ENCODE peak calls at places on chromosomes 3 and 15, in eight cellular contexts. One of them, this sample, is unnamed. For H3K79me2 and H3K4me1, the result is how much of the 10 kb centered on the place peaks cover.

GRCh38 chr3:149813367-149814281 is 609 bp downstream of the RNF13 start:
- DNase-seq in GM23338: peak
- DNase-seq in mammary epithelial cell: peak
- DNase-seq in PC-3: peak
- DNase-seq in GM12878: no peak
- DNase-seq in H9: peak
- DNase-seq in astrocyte: peak
- DNase-seq in PC-9: peak
- DNase-seq in this sample: peak

GRCh38 chr3:149494759-149495580 is 20.5 kb downstream of the TM4SF4 start:
- DNase-seq in astrocyte: peak
- DNase-seq in mammary epithelial cell: peak
- DNase-seq in H9: no peak
- DNase-seq in PC-3: peak
- DNase-seq in GM23338: no peak
- DNase-seq in GM12878: no peak
- DNase-seq in PC-9: no peak
- DNase-seq in this sample: no peak

GRCh38 chr3:143827425-143827824 is 20.8 kb downstream of the SLC9A9 start:
- DNase-seq in GM12878: no peak
- DNase-seq in PC-3: no peak
- DNase-seq in mammary epithelial cell: no peak
- DNase-seq in PC-9: no peak
- DNase-seq in astrocyte: no peak
- DNase-seq in GM23338: no peak
- DNase-seq in H9: no peak
- DNase-seq in this sample: no peak

GRCh38 chr3:195080571-195081141 is 190.3 kb downstream of the XXYLT1 start:
- DNase-seq in H9: no peak
- DNase-seq in PC-9: no peak
- DNase-seq in mammary epithelial cell: no peak
- DNase-seq in GM23338: peak
- DNase-seq in astrocyte: peak
- DNase-seq in PC-3: no peak
- DNase-seq in GM12878: no peak
- DNase-seq in this sample: no peak

GRCh38 chr3:195260286-195260905 is 10.6 kb downstream of the XXYLT1 start:
- DNase-seq in mammary epithelial cell: no peak
- DNase-seq in PC-3: peak
- DNase-seq in H9: peak
- DNase-seq in astrocyte: no peak
- DNase-seq in GM12878: no peak
- DNase-seq in PC-9: peak
- DNase-seq in GM23338: peak
- DNase-seq in this sample: peak

GRCh38 chr15:25883860-25884259 is 20.7 kb upstream of the ATP10A start:
- DNase-seq in PC-9: no peak
- DNase-seq in GM23338: no peak
- DNase-seq in mammary epithelial cell: no peak
- DNase-seq in PC-3: peak
- DNase-seq in astrocyte: peak
- DNase-seq in GM12878: no peak
- DNase-seq in H9: no peak
- DNase-seq in this sample: no peak

GRCh38 chr15:62958528-62958927 is 84.0 kb upstream of the TPM1 start:
- DNase-seq in PC-3: peak
- DNase-seq in GM23338: no peak
- DNase-seq in mammary epithelial cell: no peak
- DNase-seq in GM12878: no peak
- DNase-seq in H9: no peak
- DNase-seq in astrocyte: no peak
- DNase-seq in PC-9: no peak
- DNase-seq in this sample: no peak

GRCh38 chr3:101531473-101532086 is 18.6 kb upstream of the SENP7 start:
- DNase-seq in H9: no peak
- DNase-seq in mammary epithelial cell: no peak
- DNase-seq in PC-3: no peak
- DNase-seq in PC-9: no peak
- DNase-seq in GM12878: no peak
- DNase-seq in astrocyte: no peak
- DNase-seq in GM23338: no peak
- DNase-seq in this sample: no peak

GRCh38 chr3:66014056-66014455 is 24.7 kb downstream of the MAGI1 start:
- DNase-seq in astrocyte: no peak
- DNase-seq in PC-3: no peak
- DNase-seq in mammary epithelial cell: no peak
- DNase-seq in GM12878: no peak
- DNase-seq in GM23338: no peak
- DNase-seq in H9: no peak
- DNase-seq in PC-9: no peak
- DNase-seq in this sample: no peak

GRCh38 chr3:66014641-66015040 is 24.1 kb downstream of the MAGI1 start:
- DNase-seq in PC-9: no peak
- DNase-seq in H9: no peak
- DNase-seq in GM23338: no peak
- DNase-seq in GM12878: no peak
- DNase-seq in mammary epithelial cell: no peak
- DNase-seq in PC-3: no peak
- DNase-seq in astrocyte: no peak
- DNase-seq in this sample: no peak

GRCh38 chr3:66018047-66019033 is 20.4 kb downstream of the MAGI1 start:
- DNase-seq in H9: no peak
- DNase-seq in astrocyte: no peak
- DNase-seq in PC-9: no peak
- DNase-seq in mammary epithelial cell: peak
- DNase-seq in GM12878: no peak
- DNase-seq in PC-3: no peak
- DNase-seq in GM23338: no peak
- DNase-seq in this sample: no peak

GRCh38 chr3:66019896-66020295 is 18.8 kb downstream of the MAGI1 start:
- DNase-seq in H9: no peak
- DNase-seq in GM23338: no peak
- DNase-seq in PC-3: no peak
- DNase-seq in mammary epithelial cell: no peak
- DNase-seq in astrocyte: no peak
- DNase-seq in PC-9: no peak
- DNase-seq in GM12878: no peak
- DNase-seq in this sample: peak

GRCh38 chr3:66017084-66017990 is 21.4 kb downstream of the MAGI1 start:
- DNase-seq in GM23338: no peak
- DNase-seq in mammary epithelial cell: no peak
- DNase-seq in astrocyte: no peak
- DNase-seq in GM12878: no peak
- DNase-seq in H9: no peak
- DNase-seq in PC-3: no peak
- DNase-seq in PC-9: no peak
- DNase-seq in this sample: no peak
- H3K79me2 ChIP-seq in GM23338: half or more
- H3K79me2 ChIP-seq in mammary epithelial cell: under half
- H3K79me2 ChIP-seq in astrocyte: half or more
- H3K79me2 ChIP-seq in GM12878: under half
- H3K79me2 ChIP-seq in H9: under half
- H3K79me2 ChIP-seq in PC-3: under half
- H3K79me2 ChIP-seq in PC-9: half or more
- H3K79me2 ChIP-seq in this sample: half or more

GRCh38 chr3:160951677-160952487 is 153.3 kb downstream of the B3GALNT1 start:
- DNase-seq in GM23338: no peak
- DNase-seq in PC-9: no peak
- DNase-seq in astrocyte: no peak
- DNase-seq in GM12878: no peak
- DNase-seq in H9: no peak
- DNase-seq in mammary epithelial cell: no peak
- DNase-seq in PC-3: no peak
- DNase-seq in this sample: no peak

GRCh38 chr3:160953681-160954080 is 151.5 kb downstream of the B3GALNT1 start:
- DNase-seq in PC-3: no peak
- DNase-seq in astrocyte: peak
- DNase-seq in mammary epithelial cell: no peak
- DNase-seq in PC-9: no peak
- DNase-seq in GM23338: no peak
- DNase-seq in H9: no peak
- DNase-seq in GM12878: no peak
- DNase-seq in this sample: no peak

GRCh38 chr3:160950954-160951353 is 154.2 kb downstream of the B3GALNT1 start:
- DNase-seq in astrocyte: no peak
- DNase-seq in mammary epithelial cell: no peak
- DNase-seq in PC-3: no peak
- DNase-seq in H9: no peak
- DNase-seq in PC-9: no peak
- DNase-seq in GM12878: no peak
- DNase-seq in GM23338: no peak
- DNase-seq in this sample: no peak

GRCh38 chr3:160956785-160957184 is 148.4 kb downstream of the B3GALNT1 start:
- DNase-seq in H9: no peak
- DNase-seq in GM23338: peak
- DNase-seq in GM12878: no peak
- DNase-seq in astrocyte: peak
- DNase-seq in mammary epithelial cell: peak
- DNase-seq in PC-9: no peak
- DNase-seq in PC-3: peak
- DNase-seq in this sample: no peak
- TF ChIP-seq CTCF in H9: peak
- TF ChIP-seq CTCF in GM23338: peak
- TF ChIP-seq CTCF in GM12878: peak
- TF ChIP-seq CTCF in astrocyte: peak
- TF ChIP-seq CTCF in mammary epithelial cell: peak
- TF ChIP-seq CTCF in PC-9: peak
- TF ChIP-seq CTCF in PC-3: peak
- TF ChIP-seq CTCF in this sample: peak

DNA sequence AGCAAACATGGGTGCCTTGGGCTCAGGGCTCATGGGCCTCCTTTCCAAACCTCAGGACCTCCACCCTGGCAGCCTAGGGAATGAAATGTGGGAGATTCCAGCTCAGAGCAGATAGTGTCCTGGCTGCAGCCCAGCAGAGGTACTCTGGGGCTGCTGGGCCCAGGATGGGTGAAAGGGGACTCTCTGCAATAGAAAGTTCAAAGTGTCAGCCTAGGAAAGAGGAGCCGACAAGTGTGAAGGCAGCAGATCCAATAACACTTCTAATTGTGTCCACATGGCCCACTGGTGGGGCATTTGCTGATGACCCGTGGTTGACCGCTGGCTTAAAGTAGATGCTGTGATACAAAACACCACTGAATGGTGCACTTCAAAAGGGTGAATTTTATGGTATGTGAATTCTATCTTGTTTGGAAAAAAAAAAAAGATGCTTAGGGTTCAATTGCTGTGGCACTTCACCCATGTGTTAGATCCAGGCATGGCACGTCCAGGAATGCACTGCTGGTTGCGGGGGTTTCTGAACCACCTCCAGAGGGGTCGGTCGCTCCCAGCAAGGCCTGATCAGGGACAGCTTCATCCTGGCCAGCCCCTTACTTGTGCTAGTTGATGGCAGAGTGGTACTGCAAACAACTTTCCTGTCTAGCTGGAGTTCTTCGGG is 20.9 kb downstream of the AMOTL2 start:
- DNase-seq in GM12878: no peak
- DNase-seq in H9: no peak
- DNase-seq in mammary epithelial cell: no peak
- DNase-seq in PC-3: no peak
- DNase-seq in astrocyte: no peak
- DNase-seq in PC-9: no peak
- DNase-seq in GM23338: no peak
- DNase-seq in this sample: no peak
- H3K4me1 ChIP-seq in GM12878: under half
- H3K4me1 ChIP-seq in H9: under half
- H3K4me1 ChIP-seq in mammary epithelial cell: half or more
- H3K4me1 ChIP-seq in PC-3: half or more
- H3K4me1 ChIP-seq in astrocyte: under half
- H3K4me1 ChIP-seq in PC-9: half or more
- H3K4me1 ChIP-seq in GM23338: under half
- H3K4me1 ChIP-seq in this sample: half or more

GRCh38 chr3:119310052-119310451 is 15.9 kb downstream of the ARHGAP31 start:
- DNase-seq in PC-3: peak
- DNase-seq in GM12878: no peak
- DNase-seq in GM23338: peak
- DNase-seq in H9: no peak
- DNase-seq in PC-9: peak
- DNase-seq in astrocyte: peak
- DNase-seq in mammary epithelial cell: peak
- DNase-seq in this sample: no peak

GRCh38 chr3:119308355-119308754 is 14.2 kb downstream of the ARHGAP31 start:
- DNase-seq in PC-3: no peak
- DNase-seq in PC-9: no peak
- DNase-seq in H9: no peak
- DNase-seq in GM12878: no peak
- DNase-seq in GM23338: no peak
- DNase-seq in mammary epithelial cell: no peak
- DNase-seq in astrocyte: peak
- DNase-seq in this sample: no peak

GRCh38 chr3:119313461-119313860 is 19.3 kb downstream of the ARHGAP31 start:
- DNase-seq in H9: no peak
- DNase-seq in PC-3: no peak
- DNase-seq in GM12878: no peak
- DNase-seq in mammary epithelial cell: no peak
- DNase-seq in PC-9: no peak
- DNase-seq in GM23338: no peak
- DNase-seq in astrocyte: no peak
- DNase-seq in this sample: no peak

GRCh38 chr3:119311191-119311925 is 17.2 kb downstream of the ARHGAP31 start:
- DNase-seq in PC-9: peak
- DNase-seq in GM23338: no peak
- DNase-seq in astrocyte: peak
- DNase-seq in H9: no peak
- DNase-seq in GM12878: no peak
- DNase-seq in PC-3: peak
- DNase-seq in mammary epithelial cell: peak
- DNase-seq in this sample: no peak

GRCh38 chr3:119309591-119309990 is 15.4 kb downstream of the ARHGAP31 start:
- DNase-seq in PC-3: no peak
- DNase-seq in H9: no peak
- DNase-seq in mammary epithelial cell: no peak
- DNase-seq in PC-9: no peak
- DNase-seq in GM12878: no peak
- DNase-seq in astrocyte: peak
- DNase-seq in GM23338: no peak
- DNase-seq in this sample: no peak
- H3K79me2 ChIP-seq in PC-3: under half
- H3K79me2 ChIP-seq in H9: under half
- H3K79me2 ChIP-seq in mammary epithelial cell: under half
- H3K79me2 ChIP-seq in PC-9: under half
- H3K79me2 ChIP-seq in GM12878: under half
- H3K79me2 ChIP-seq in astrocyte: half or more
- H3K79me2 ChIP-seq in GM23338: under half
- H3K79me2 ChIP-seq in this sample: under half

GRCh38 chr3:46615976-46616375 is 3.7 kb downstream of the FAM240A start:
- DNase-seq in astrocyte: no peak
- DNase-seq in mammary epithelial cell: no peak
- DNase-seq in GM12878: no peak
- DNase-seq in PC-3: no peak
- DNase-seq in PC-9: no peak
- DNase-seq in GM23338: no peak
- DNase-seq in H9: no peak
- DNase-seq in this sample: no peak
- TF ChIP-seq CTCF in astrocyte: no peak
- TF ChIP-seq CTCF in mammary epithelial cell: no peak
- TF ChIP-seq CTCF in GM12878: no peak
- TF ChIP-seq CTCF in PC-3: no peak
- TF ChIP-seq CTCF in PC-9: no peak
- TF ChIP-seq CTCF in GM23338: no peak
- TF ChIP-seq CTCF in H9: no peak
- TF ChIP-seq CTCF in this sample: no peak

This sample was measured in hepatocyte.